ENCODE peak calls at places on chromosomes 1 and 21, in eight cellular contexts. J is HFF-Myc; A is CD8-positive, alpha-beta T cell; P is cardiac fibroblast; L is left ventricle myocardium inferior; I is neural progenitor cell; X is adrenal gland; V is tibial artery. Y is an unnamed sample.

GRCh38 chr1:244242446-244242845 is 191.4 kb downstream of the ZBTB18 start:
- DNase-seq in J (no peak), A (no peak), P (no peak), L (no peak), I (no peak), X (no peak), V (no peak), Y (no peak)

GRCh38 chr1:227998374-227999055 is 8.3 kb upstream of the WNT3A start:
- DNase-seq in J (no peak), A (no peak), P (no peak), L (no peak), I (no peak), X (peak), V (no peak), Y (no peak)

GRCh38 chr1:193729429-193729828 is 543.0 kb upstream of the B3GALT2 start:
- DNase-seq in J (no peak), A (no peak), P (no peak), L (no peak), I (no peak), X (no peak), V (no peak), Y (no peak)

GRCh38 chr1:17485280-17485679 is 45.8 kb upstream of the RCC2 start:
- DNase-seq in J (no peak), A (no peak), P (peak), L (no peak), I (peak), X (no peak), V (no peak), Y (no peak)

GRCh38 chr1:246161626-246162025 is 345.5 kb downstream of the SMYD3 start:
- DNase-seq in J (no peak), A (no peak), P (peak), L (no peak), I (no peak), X (no peak), V (no peak), Y (peak)

GRCh38 chr1:41862411-41863221 is 56.1 kb downstream of the HIVEP3 start:
- DNase-seq in J (no peak), A (no peak), P (peak), L (no peak), I (no peak), X (no peak), V (no peak), Y (peak)

GRCh38 chr1:28671254-28671780 is 2.7 kb downstream of the GMEB1 start:
- DNase-seq in J (no peak), A (no peak), P (no peak), L (no peak), I (no peak), X (no peak), V (no peak), Y (no peak)

GRCh38 chr1:61839702-61840101 is 97.4 kb downstream of the PATJ start:
- DNase-seq in J (no peak), A (no peak), P (peak), L (no peak), I (no peak), X (no peak), V (no peak), Y (peak)

GRCh38 chr1:21872445-21873079 is 60.5 kb downstream of the LDLRAD2 start:
- DNase-seq in J (no peak), A (no peak), P (no peak), L (no peak), I (no peak), X (no peak), V (no peak), Y (no peak)

GRCh38 chr21:25515484-25516405 is 91.5 kb downstream of the MRPL39 start:
- DNase-seq in J (no peak), A (no peak), P (peak), L (no peak), I (no peak), X (no peak), V (no peak), Y (peak)

GRCh38 chr1:244316407-244316806 is 135.3 kb downstream of the ADSS2 start:
- DNase-seq in J (no peak), A (no peak), P (peak), L (no peak), I (no peak), X (no peak), V (no peak), Y (no peak)

GRCh38 chr21:38177919-38178652 is 78.7 kb upstream of the KCNJ15 start:
- DNase-seq in J (no peak), A (no peak), P (no peak), L (no peak), I (no peak), X (no peak), V (no peak), Y (no peak)

GRCh38 chr1:185969028-185969427 is 234.8 kb downstream of the HMCN1 start:
- DNase-seq in J (peak), A (no peak), P (peak), L (no peak), I (no peak), X (no peak), V (no peak), Y (no peak)

GRCh38 chr21:29196021-29196663 is 65.7 kb downstream of the MAP3K7CL start:
- DNase-seq in J (no peak), A (peak), P (peak), L (no peak), I (no peak), X (peak), V (peak), Y (no peak)

GRCh38 chr1:113975211-113975895 is 3.9 kb upstream of the OLFML3 start:
- DNase-seq in J (no peak), A (no peak), P (peak), L (no peak), I (no peak), X (no peak), V (no peak), Y (no peak)

GRCh38 chr1:99672500-99673213 is 26.7 kb downstream of the PALMD start:
- DNase-seq in J (no peak), A (no peak), P (peak), L (peak), I (no peak), X (peak), V (no peak), Y (no peak)

GRCh38 chr1:186541003-186541402 is 80.1 kb upstream of the PDC start:
- DNase-seq in J (no peak), A (no peak), P (no peak), L (no peak), I (no peak), X (no peak), V (no peak), Y (no peak)

GRCh38 chr21:38303300-38303699 is 46.5 kb downstream of the KCNJ15 start:
- DNase-seq in J (no peak), A (no peak), P (peak), L (no peak), I (no peak), X (peak), V (peak), Y (peak)

GRCh38 chr1:61388586-61388985 is 306.2 kb downstream of the NFIA start:
- DNase-seq in J (no peak), A (no peak), P (peak), L (no peak), I (no peak), X (no peak), V (no peak), Y (peak)

GRCh38 chr21:31872452-31873274 is at the start of gene HUNK:
- DNase-seq in J (no peak), A (no peak), P (peak), L (no peak), I (peak), X (peak), V (no peak), Y (no peak)

DNA sequence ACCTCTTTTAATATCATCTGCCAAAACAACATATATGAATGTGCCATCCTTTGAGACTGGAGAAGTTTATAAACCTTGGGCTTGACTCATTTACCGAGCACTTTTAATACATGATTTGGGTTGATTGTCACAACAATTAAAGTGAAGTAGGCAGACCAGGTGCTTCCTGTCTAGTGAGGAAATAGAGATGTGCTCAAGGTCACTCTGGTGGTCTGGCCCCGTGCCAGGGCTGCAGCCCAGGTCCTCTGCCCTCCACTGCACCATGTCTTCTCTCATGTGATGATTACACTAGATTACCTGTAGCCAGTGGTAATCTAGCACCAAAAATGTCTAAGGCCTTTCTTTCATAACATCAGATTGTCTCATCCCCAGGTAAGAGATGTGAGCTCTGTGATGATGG is 61.8 kb upstream of the LAMC2 start:
- DNase-seq in J (no peak), A (no peak), P (peak), L (no peak), I (no peak), X (peak), V (no peak), Y (no peak)
- H3K4me3 ChIP-seq in J (no peak), A (no peak), P (no peak), L (no peak), I (no peak), X (no peak), V (no peak), Y (no peak)

DNA sequence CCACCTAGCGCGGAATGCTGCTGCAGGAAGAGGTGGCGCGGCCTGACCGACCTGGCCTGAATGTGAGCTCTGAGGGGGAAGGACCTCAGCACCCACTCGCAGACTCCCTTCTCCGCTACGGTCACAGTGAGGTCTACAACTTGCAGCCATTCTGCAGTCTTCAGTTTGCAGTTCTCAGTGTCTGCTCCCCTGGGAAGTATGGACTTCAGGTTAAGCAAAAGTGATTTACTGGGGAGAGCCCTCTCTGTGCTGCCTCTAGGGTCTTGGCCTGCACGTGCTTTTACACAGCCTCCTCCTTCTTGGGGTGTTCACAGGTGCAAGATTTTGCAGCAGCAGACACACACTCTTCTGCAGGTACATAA is 296.0 kb downstream of the OMA1 start:
- DNase-seq in J (no peak), A (no peak), P (no peak), L (no peak), I (no peak), X (no peak), V (no peak), Y (no peak)
- TF ChIP-seq CTCF in J (no peak), A (no peak), P (no peak), L (no peak), I (no peak), X (no peak), V (no peak), Y (no peak)

GRCh38 chr21:45454924-45455315 is 50.0 kb downstream of the COL18A1 start:
- DNase-seq in J (no peak), A (no peak), P (no peak), L (peak), I (no peak), X (no peak), V (no peak), Y (no peak)
- H3K4me3 ChIP-seq in J (no peak), A (no peak), P (no peak), L (peak), I (no peak), X (no peak), V (peak), Y (no peak)

GRCh38 chr1:155938220-155938627 is 3.2 kb upstream of the RXFP4 start:
- DNase-seq in J (peak), A (no peak), P (peak), L (no peak), I (peak), X (no peak), V (no peak), Y (no peak)
- TF ChIP-seq CTCF in J (peak), A (peak), P (peak), L (peak), I (peak), X (peak), V (peak), Y (peak)

GRCh38 chr1:204680461-204680860 is 5.1 kb downstream of the LRRN2 start:
- DNase-seq in J (no peak), A (no peak), P (no peak), L (peak), I (no peak), X (no peak), V (no peak), Y (no peak)

GRCh38 chr1:204683284-204684205 is 2.0 kb downstream of the LRRN2 start:
- DNase-seq in J (no peak), A (no peak), P (no peak), L (no peak), I (no peak), X (no peak), V (no peak), Y (no peak)

GRCh38 chr1:204680051-204680450 is 5.5 kb downstream of the LRRN2 start:
- DNase-seq in J (no peak), A (no peak), P (no peak), L (no peak), I (no peak), X (no peak), V (no peak), Y (no peak)

GRCh38 chr1:204677864-204678263 is 7.7 kb downstream of the LRRN2 start:
- DNase-seq in J (no peak), A (no peak), P (no peak), L (no peak), I (no peak), X (no peak), V (no peak), Y (no peak)

DNA sequence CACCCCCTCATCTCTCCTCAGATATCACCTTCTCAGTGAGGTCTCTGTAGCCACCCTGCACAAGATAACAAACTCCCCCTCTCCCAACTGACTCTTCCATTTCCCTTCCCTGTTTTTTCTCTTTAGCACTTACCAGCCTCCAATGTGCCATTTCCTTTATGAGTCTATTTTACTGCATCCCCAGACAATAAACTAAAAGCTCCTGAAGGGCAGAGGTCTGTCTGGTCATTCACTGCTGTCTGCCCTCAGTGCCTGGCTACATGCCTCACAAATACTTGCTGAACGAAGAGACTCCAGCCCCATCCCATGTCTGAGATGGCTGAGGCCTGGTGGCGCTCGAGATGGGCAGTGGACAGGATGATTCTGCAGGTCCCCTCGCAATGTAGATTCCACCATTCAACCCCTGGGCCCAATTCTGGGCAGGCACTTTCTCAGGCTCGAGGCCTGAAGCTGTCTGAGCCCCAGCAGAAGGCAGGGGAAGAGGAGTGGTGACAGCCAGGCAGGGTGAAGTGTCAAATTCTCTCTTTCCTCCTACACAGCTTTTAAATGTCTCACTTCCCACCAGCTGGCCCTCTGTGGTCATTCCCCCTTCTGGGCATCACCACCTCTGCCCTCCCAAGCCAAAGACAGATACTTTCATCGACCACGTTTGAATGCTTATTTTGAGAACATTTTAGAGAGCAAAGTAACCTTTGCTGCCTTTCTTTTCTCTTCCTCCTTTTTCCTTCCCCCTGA is 6.7 kb downstream of the LRRN2 start:
- DNase-seq in J (no peak), A (no peak), P (no peak), L (no peak), I (no peak), X (no peak), V (no peak), Y (no peak)
- H3K4me3 ChIP-seq in J (no peak), A (no peak), P (no peak), L (no peak), I (no peak), X (no peak), V (no peak), Y (no peak)

DNA sequence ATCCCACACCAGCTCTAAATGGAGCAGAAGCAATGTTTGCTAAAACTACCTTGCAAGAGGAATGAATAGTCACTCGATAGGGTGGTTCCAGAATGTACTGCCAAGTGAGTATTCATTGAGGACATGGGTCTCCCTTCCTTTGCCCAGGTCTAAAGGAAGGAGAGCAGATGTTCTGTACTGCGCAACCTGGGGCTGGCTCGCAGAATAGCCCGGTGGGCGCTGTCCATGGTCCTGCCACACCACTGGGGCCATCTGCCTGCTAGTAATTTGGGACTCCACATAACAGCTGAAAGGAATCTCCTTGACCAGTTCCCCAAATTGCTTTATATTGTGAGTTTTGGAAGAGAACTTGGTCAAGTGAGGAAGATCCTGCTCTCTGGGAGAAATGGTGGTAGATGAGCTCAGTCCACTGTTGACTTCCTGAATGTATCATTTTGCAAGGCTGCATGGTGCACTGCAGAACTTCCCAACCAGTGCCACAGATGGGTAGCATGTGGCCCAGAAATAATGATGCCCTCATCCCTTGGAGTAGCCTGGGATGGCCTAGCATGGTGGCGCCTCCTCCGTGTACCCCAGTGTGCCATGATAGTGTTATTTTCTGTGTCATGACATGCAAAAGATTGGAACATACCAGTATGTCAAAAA is 5.7 kb downstream of the SLC6A17 start:
- DNase-seq in J (peak), A (peak), P (peak), L (peak), I (peak), X (no peak), V (peak), Y (no peak)
- TF ChIP-seq CTCF in J (no peak), A (no peak), P (no peak), L (no peak), I (no peak), X (no peak), V (no peak), Y (no peak)

DNA sequence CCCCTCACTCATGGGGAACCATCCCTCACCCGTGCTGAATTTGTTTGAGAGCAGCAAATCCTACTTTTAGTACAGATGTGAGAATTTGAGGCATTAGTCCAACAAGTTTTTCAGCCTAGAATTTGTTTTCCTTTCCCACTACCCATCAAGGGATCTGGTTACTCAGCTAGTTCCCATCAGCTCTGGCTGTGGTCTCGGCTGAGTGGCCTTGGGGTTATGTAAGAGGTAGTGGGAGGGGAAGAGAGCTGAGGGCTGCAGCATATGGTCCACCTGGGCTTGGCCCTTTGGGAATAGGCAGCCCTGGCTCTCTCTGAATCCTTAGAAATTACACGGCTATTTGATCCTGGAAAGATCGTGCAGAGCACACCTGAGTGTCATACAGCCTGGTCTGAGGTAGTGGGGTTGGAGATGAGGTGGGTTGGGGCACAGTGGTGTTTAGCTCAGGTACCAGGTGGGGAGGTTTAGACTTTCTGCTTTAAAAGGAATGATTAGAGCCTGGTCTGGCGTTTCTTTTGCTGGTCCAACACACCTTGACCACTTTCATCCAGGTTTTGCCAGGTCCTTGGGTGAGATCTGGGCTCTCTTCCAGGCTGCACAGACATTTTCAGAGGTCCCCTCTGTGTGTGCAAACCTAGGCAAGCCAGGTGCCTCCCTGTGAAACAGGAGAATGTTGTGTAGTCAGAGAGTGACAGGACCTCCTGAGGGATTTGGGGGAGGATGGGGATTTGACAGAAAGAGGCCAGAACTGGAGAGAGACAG is 4.3 kb downstream of the GSTM4 start:
- DNase-seq in J (no peak), A (no peak), P (no peak), L (no peak), I (no peak), X (peak), V (no peak), Y (no peak)
- H3K4me3 ChIP-seq in J (no peak), A (no peak), P (no peak), L (no peak), I (no peak), X (no peak), V (no peak), Y (no peak)

GRCh38 chr21:27419153-27419552 is 452.3 kb upstream of the ADAMTS5 start:
- DNase-seq in J (no peak), A (no peak), P (no peak), L (no peak), I (no peak), X (no peak), V (no peak), Y (no peak)

GRCh38 chr21:27421654-27422053 is 454.8 kb upstream of the ADAMTS5 start:
- DNase-seq in J (no peak), A (no peak), P (peak), L (no peak), I (no peak), X (no peak), V (no peak), Y (no peak)

GRCh38 chr21:27423073-27423472 is 456.2 kb upstream of the ADAMTS5 start:
- DNase-seq in J (peak), A (no peak), P (peak), L (peak), I (no peak), X (peak), V (peak), Y (peak)

GRCh38 chr21:27422435-27422834 is 455.5 kb upstream of the ADAMTS5 start:
- DNase-seq in J (no peak), A (no peak), P (peak), L (no peak), I (no peak), X (no peak), V (no peak), Y (no peak)

GRCh38 chr21:27418338-27418737 is 451.4 kb upstream of the ADAMTS5 start:
- DNase-seq in J (no peak), A (no peak), P (no peak), L (no peak), I (no peak), X (no peak), V (no peak), Y (no peak)
- TF ChIP-seq CTCF in J (no peak), A (no peak), P (no peak), L (no peak), I (no peak), X (no peak), V (no peak), Y (no peak)